ENCODE peak calls at places on chromosomes 12 and 14, in four cellular contexts. One of them, this sample, is unnamed.

GRCh38 chr12:53061404-53062010 is 11.6 kb downstream of the TNS2 start:
- DNase-seq in NCI-H345: peak; percentile 87
- DNase-seq in LoVo: peak; percentile 82
- DNase-seq in activated gamma-delta T cell treated with anti-CD3 and anti-CD28 coated beads, Interleukin-2, amount 50 U/mL, for 16 hours: no peak
- DNase-seq in this sample: no peak

GRCh38 chr14:102993523-102993922 is 63.8 kb downstream of the CDC42BPB start:
- DNase-seq in NCI-H345: no peak
- DNase-seq in activated gamma-delta T cell treated with anti-CD3 and anti-CD28 coated beads, Interleukin-2, amount 50 U/mL, for 16 hours: no peak
- DNase-seq in LoVo: peak; percentile 89
- DNase-seq in this sample: no peak

GRCh38 chr12:124392271-124392990 is 97.5 kb downstream of the RFLNA start:
- DNase-seq in NCI-H345: peak; percentile 68
- DNase-seq in LoVo: no peak
- DNase-seq in activated gamma-delta T cell treated with anti-CD3 and anti-CD28 coated beads, Interleukin-2, amount 50 U/mL, for 16 hours: no peak
- DNase-seq in this sample: peak; percentile 45

GRCh38 chr14:81394739-81395138 is 5.4 kb downstream of the STON2 start:
- DNase-seq in activated gamma-delta T cell treated with anti-CD3 and anti-CD28 coated beads, Interleukin-2, amount 50 U/mL, for 16 hours: no peak
- DNase-seq in LoVo: no peak
- DNase-seq in NCI-H345: no peak
- DNase-seq in this sample: no peak

GRCh38 chr12:97960741-97961608 is 498.4 kb downstream of the RMST start:
- DNase-seq in LoVo: peak; percentile 19
- DNase-seq in NCI-H345: peak; percentile 1
- DNase-seq in activated gamma-delta T cell treated with anti-CD3 and anti-CD28 coated beads, Interleukin-2, amount 50 U/mL, for 16 hours: no peak
- DNase-seq in this sample: peak; percentile 20

GRCh38 chr12:24746021-24746671 is 202.8 kb downstream of the BCAT1 start:
- DNase-seq in activated gamma-delta T cell treated with anti-CD3 and anti-CD28 coated beads, Interleukin-2, amount 50 U/mL, for 16 hours: no peak
- DNase-seq in LoVo: no peak
- DNase-seq in NCI-H345: no peak
- DNase-seq in this sample: no peak

GRCh38 chr12:6538420-6539275 is 4.3 kb downstream of the GAPDH start:
- DNase-seq in LoVo: peak; percentile 20
- DNase-seq in NCI-H345: no peak
- DNase-seq in activated gamma-delta T cell treated with anti-CD3 and anti-CD28 coated beads, Interleukin-2, amount 50 U/mL, for 16 hours: no peak
- DNase-seq in this sample: no peak

GRCh38 chr12:116142936-116143882 is 134.3 kb downstream of the MED13L start:
- DNase-seq in LoVo: no peak
- DNase-seq in NCI-H345: no peak
- DNase-seq in activated gamma-delta T cell treated with anti-CD3 and anti-CD28 coated beads, Interleukin-2, amount 50 U/mL, for 16 hours: no peak
- DNase-seq in this sample: no peak

GRCh38 chr14:73634333-73634833 is 10.4 kb upstream of the DNAL1 start:
- DNase-seq in LoVo: no peak
- DNase-seq in activated gamma-delta T cell treated with anti-CD3 and anti-CD28 coated beads, Interleukin-2, amount 50 U/mL, for 16 hours: no peak
- DNase-seq in NCI-H345: peak; percentile 61
- DNase-seq in this sample: peak; percentile 41

GRCh38 chr14:80678436-80678835 is 263.1 kb downstream of the CEP128 start:
- DNase-seq in activated gamma-delta T cell treated with anti-CD3 and anti-CD28 coated beads, Interleukin-2, amount 50 U/mL, for 16 hours: no peak
- DNase-seq in LoVo: no peak
- DNase-seq in NCI-H345: no peak
- DNase-seq in this sample: no peak

GRCh38 chr14:106442857-106443256 is 916.5 kb downstream of the TMEM121 start:
- DNase-seq in NCI-H345: no peak
- DNase-seq in LoVo: peak; percentile 5
- DNase-seq in activated gamma-delta T cell treated with anti-CD3 and anti-CD28 coated beads, Interleukin-2, amount 50 U/mL, for 16 hours: peak; percentile 41
- DNase-seq in this sample: peak; percentile 6

GRCh38 chr12:1916396-1917171 is 1.9 kb downstream of the CACNA2D4 start:
- DNase-seq in NCI-H345: peak; percentile 44
- DNase-seq in LoVo: no peak
- DNase-seq in activated gamma-delta T cell treated with anti-CD3 and anti-CD28 coated beads, Interleukin-2, amount 50 U/mL, for 16 hours: no peak
- DNase-seq in this sample: peak; percentile 10

GRCh38 chr14:92794547-92794941 is 439 bp downstream of the GOLGA5 start:
- DNase-seq in NCI-H345: no peak
- DNase-seq in LoVo: no peak
- DNase-seq in activated gamma-delta T cell treated with anti-CD3 and anti-CD28 coated beads, Interleukin-2, amount 50 U/mL, for 16 hours: no peak
- DNase-seq in this sample: no peak

GRCh38 chr12:39541471-39541870 is 78.1 kb downstream of the ABCD2 start:
- DNase-seq in LoVo: no peak
- DNase-seq in NCI-H345: no peak
- DNase-seq in activated gamma-delta T cell treated with anti-CD3 and anti-CD28 coated beads, Interleukin-2, amount 50 U/mL, for 16 hours: no peak
- DNase-seq in this sample: no peak

GRCh38 chr14:64682173-64682710 is 22.0 kb upstream of the PLEKHG3 start:
- DNase-seq in activated gamma-delta T cell treated with anti-CD3 and anti-CD28 coated beads, Interleukin-2, amount 50 U/mL, for 16 hours: no peak
- DNase-seq in NCI-H345: no peak
- DNase-seq in LoVo: no peak
- DNase-seq in this sample: no peak

GRCh38 chr14:35963209-35963608 is 137.1 kb downstream of the BRMS1L start:
- DNase-seq in LoVo: no peak
- DNase-seq in NCI-H345: no peak
- DNase-seq in activated gamma-delta T cell treated with anti-CD3 and anti-CD28 coated beads, Interleukin-2, amount 50 U/mL, for 16 hours: no peak
- DNase-seq in this sample: no peak

This sample was measured in GM10248.